ENCODE peak calls at places on chromosomes 1 and 21, in four cellular contexts. One of them, this sample, is unnamed. For H3K36me3, the result is how much of the 10 kb centered on the place peaks cover.

GRCh38 chr1:210301254-210301955 is 27.3 kb upstream of the HHAT start:
- DNase-seq in IMR-90: no peak
- DNase-seq in fibroblast of lung: no peak
- DNase-seq in heart left ventricle: no peak
- DNase-seq in this sample: no peak

GRCh38 chr21:29187939-29188338 is 57.5 kb downstream of the MAP3K7CL start:
- DNase-seq in IMR-90: peak
- DNase-seq in fibroblast of lung: peak
- DNase-seq in heart left ventricle: no peak
- DNase-seq in this sample: no peak

GRCh38 chr1:89697397-89697796 is 64.5 kb downstream of the LRRC8C start:
- DNase-seq in IMR-90: no peak
- DNase-seq in fibroblast of lung: no peak
- DNase-seq in heart left ventricle: no peak
- DNase-seq in this sample: no peak

GRCh38 chr1:23555225-23555801 is 4.0 kb downstream of the ID3 start:
- DNase-seq in IMR-90: peak
- DNase-seq in fibroblast of lung: peak
- DNase-seq in heart left ventricle: peak
- DNase-seq in this sample: no peak

GRCh38 chr1:14794136-14794768 is 195.8 kb downstream of the KAZN start:
- DNase-seq in IMR-90: no peak
- DNase-seq in fibroblast of lung: no peak
- DNase-seq in heart left ventricle: no peak
- DNase-seq in this sample: no peak

GRCh38 chr1:45894921-45895320 is 91.5 kb downstream of the MAST2 start:
- DNase-seq in IMR-90: no peak
- DNase-seq in fibroblast of lung: no peak
- DNase-seq in heart left ventricle: no peak
- DNase-seq in this sample: no peak

GRCh38 chr1:219732814-219733491 is 120.0 kb upstream of the ZC3H11B start:
- DNase-seq in IMR-90: no peak
- DNase-seq in fibroblast of lung: no peak
- DNase-seq in heart left ventricle: no peak
- DNase-seq in this sample: no peak

GRCh38 chr1:11789126-11790067 is 16.4 kb downstream of the MTHFR start:
- DNase-seq in IMR-90: no peak
- DNase-seq in fibroblast of lung: no peak
- DNase-seq in heart left ventricle: no peak
- DNase-seq in this sample: no peak

GRCh38 chr1:87869563-87869962 is 540.9 kb downstream of the LMO4 start:
- DNase-seq in IMR-90: peak
- DNase-seq in fibroblast of lung: peak
- DNase-seq in heart left ventricle: no peak
- DNase-seq in this sample: peak

GRCh38 chr1:167499106-167499505 is 19.2 kb downstream of the CD247 start:
- DNase-seq in IMR-90: no peak
- DNase-seq in fibroblast of lung: no peak
- DNase-seq in heart left ventricle: no peak
- DNase-seq in this sample: no peak

GRCh38 chr21:35749904-35750303 is 310.4 kb downstream of the SETD4 start:
- DNase-seq in IMR-90: no peak
- DNase-seq in fibroblast of lung: no peak
- DNase-seq in heart left ventricle: no peak
- DNase-seq in this sample: no peak

GRCh38 chr1:193321242-193321842 is 134.9 kb upstream of the B3GALT2 start:
- DNase-seq in IMR-90: no peak
- DNase-seq in fibroblast of lung: no peak
- DNase-seq in heart left ventricle: no peak
- DNase-seq in this sample: no peak

GRCh38 chr1:48674641-48675040 is 102.0 kb downstream of the BEND5 start:
- DNase-seq in IMR-90: peak
- DNase-seq in fibroblast of lung: peak
- DNase-seq in heart left ventricle: no peak
- DNase-seq in this sample: peak

GRCh38 chr1:204455831-204456145 is 38.8 kb downstream of the PIK3C2B start:
- DNase-seq in IMR-90: no peak
- DNase-seq in fibroblast of lung: no peak
- DNase-seq in heart left ventricle: no peak
- DNase-seq in this sample: no peak

GRCh38 chr1:53470155-53470554 is 11.0 kb downstream of the DMRTB1 start:
- DNase-seq in IMR-90: peak
- DNase-seq in fibroblast of lung: peak
- DNase-seq in heart left ventricle: peak
- DNase-seq in this sample: peak

GRCh38 chr1:30419831-30420230 is 303.6 kb downstream of the MATN1 start:
- DNase-seq in IMR-90: no peak
- DNase-seq in fibroblast of lung: no peak
- DNase-seq in heart left ventricle: no peak
- DNase-seq in this sample: no peak

GRCh38 chr1:234667891-234668576 is 58.1 kb upstream of the IRF2BP2 start:
- DNase-seq in IMR-90: no peak
- DNase-seq in fibroblast of lung: no peak
- DNase-seq in heart left ventricle: no peak
- DNase-seq in this sample: no peak

GRCh38 chr1:77825356-77825709 is 45.9 kb downstream of the MIGA1 start:
- DNase-seq in IMR-90: peak
- DNase-seq in fibroblast of lung: peak
- DNase-seq in heart left ventricle: no peak
- DNase-seq in this sample: peak

GRCh38 chr1:183318433-183318832 is 99.7 kb downstream of the NMNAT2 start:
- DNase-seq in IMR-90: peak
- DNase-seq in fibroblast of lung: peak
- DNase-seq in heart left ventricle: peak
- DNase-seq in this sample: peak

GRCh38 chr1:44030606-44031050 is 634 bp downstream of the SLC6A9 start:
- DNase-seq in IMR-90: peak
- DNase-seq in fibroblast of lung: peak
- DNase-seq in heart left ventricle: peak
- DNase-seq in this sample: no peak

GRCh38 chr1:27307851-27308598 is 13.9 kb upstream of the TMEM222 start:
- DNase-seq in IMR-90: no peak
- DNase-seq in fibroblast of lung: no peak
- DNase-seq in heart left ventricle: no peak
- DNase-seq in this sample: no peak

GRCh38 chr1:110150330-110151174 is at the start of gene SLC6A17:
- DNase-seq in IMR-90: peak
- DNase-seq in fibroblast of lung: peak
- DNase-seq in heart left ventricle: no peak
- DNase-seq in this sample: no peak

GRCh38 chr1:202802998-202803932 is 5.0 kb downstream of the KDM5B start:
- DNase-seq in IMR-90: peak
- DNase-seq in fibroblast of lung: peak
- DNase-seq in heart left ventricle: no peak
- DNase-seq in this sample: no peak

GRCh38 chr1:203327684-203328457 is 22.6 kb downstream of the BTG2 start:
- DNase-seq in IMR-90: peak
- DNase-seq in fibroblast of lung: peak
- DNase-seq in heart left ventricle: peak
- DNase-seq in this sample: no peak

GRCh38 chr1:41404308-41404755 is 43.1 kb downstream of the FOXO6 start:
- DNase-seq in IMR-90: no peak
- DNase-seq in fibroblast of lung: no peak
- DNase-seq in heart left ventricle: no peak
- DNase-seq in this sample: no peak

GRCh38 chr1:43651188-43651587 is 1.2 kb downstream of the KDM4A start:
- DNase-seq in IMR-90: no peak
- DNase-seq in fibroblast of lung: no peak
- DNase-seq in heart left ventricle: no peak
- DNase-seq in this sample: no peak

GRCh38 chr1:55288245-55288644 is 73.1 kb upstream of the USP24 start:
- DNase-seq in IMR-90: no peak
- DNase-seq in fibroblast of lung: no peak
- DNase-seq in heart left ventricle: peak
- DNase-seq in this sample: no peak

GRCh38 chr1:199064971-199065370 is 426.1 kb downstream of the PTPRC start:
- DNase-seq in IMR-90: no peak
- DNase-seq in fibroblast of lung: no peak
- DNase-seq in heart left ventricle: no peak
- DNase-seq in this sample: no peak

GRCh38 chr1:206581571-206581981 is 30.7 kb downstream of the EIF2D start:
- DNase-seq in IMR-90: no peak
- DNase-seq in fibroblast of lung: no peak
- DNase-seq in heart left ventricle: peak
- DNase-seq in this sample: no peak

GRCh38 chr1:43981135-43981491 is 2.1 kb downstream of the B4GALT2 start:
- DNase-seq in IMR-90: no peak
- DNase-seq in fibroblast of lung: no peak
- DNase-seq in heart left ventricle: no peak
- DNase-seq in this sample: no peak

GRCh38 chr21:35035581-35035980 is 13.5 kb downstream of the RUNX1 start:
- DNase-seq in IMR-90: no peak
- DNase-seq in fibroblast of lung: no peak
- DNase-seq in heart left ventricle: no peak
- DNase-seq in this sample: no peak

GRCh38 chr1:78231477-78231876 is 185.7 kb downstream of the GIPC2 start:
- DNase-seq in IMR-90: no peak
- DNase-seq in fibroblast of lung: no peak
- DNase-seq in heart left ventricle: no peak
- DNase-seq in this sample: no peak

GRCh38 chr21:15631342-15631741 is 98.4 kb upstream of the USP25 start:
- DNase-seq in IMR-90: peak
- DNase-seq in fibroblast of lung: peak
- DNase-seq in heart left ventricle: no peak
- DNase-seq in this sample: peak

GRCh38 chr1:232174306-232174705 is 455.6 kb downstream of the SIPA1L2 start:
- DNase-seq in IMR-90: no peak
- DNase-seq in fibroblast of lung: no peak
- DNase-seq in heart left ventricle: no peak
- DNase-seq in this sample: no peak

GRCh38 chr21:42525228-42525604 is 11.6 kb downstream of the SLC37A1 start:
- DNase-seq in IMR-90: peak
- DNase-seq in fibroblast of lung: peak
- DNase-seq in heart left ventricle: no peak
- DNase-seq in this sample: no peak

GRCh38 chr1:109482796-109483638 is 688 bp upstream of the ATXN7L2 start:
- DNase-seq in IMR-90: peak
- DNase-seq in fibroblast of lung: no peak
- DNase-seq in heart left ventricle: peak
- DNase-seq in this sample: no peak

GRCh38 chr1:173354937-173355280 is 122.2 kb upstream of the PRDX6 start:
- DNase-seq in IMR-90: no peak
- DNase-seq in fibroblast of lung: no peak
- DNase-seq in heart left ventricle: no peak
- DNase-seq in this sample: no peak
- H3K4me3 ChIP-seq in IMR-90: no peak
- H3K4me3 ChIP-seq in fibroblast of lung: no peak
- H3K4me3 ChIP-seq in heart left ventricle: no peak
- H3K4me3 ChIP-seq in this sample: no peak

GRCh38 chr1:66266756-66267155 is 267.2 kb upstream of the SGIP1 start:
- DNase-seq in IMR-90: no peak
- DNase-seq in fibroblast of lung: no peak
- DNase-seq in heart left ventricle: no peak
- DNase-seq in this sample: no peak
- H3K36me3 ChIP-seq in IMR-90: under half
- H3K36me3 ChIP-seq in fibroblast of lung: under half
- H3K36me3 ChIP-seq in heart left ventricle: under half
- H3K36me3 ChIP-seq in this sample: under half

GRCh38 chr1:168610111-168610510 is 33.7 kb downstream of the XCL1 start:
- DNase-seq in IMR-90: no peak
- DNase-seq in fibroblast of lung: no peak
- DNase-seq in heart left ventricle: no peak
- DNase-seq in this sample: no peak
- TF ChIP-seq CTCF in IMR-90: no peak
- TF ChIP-seq CTCF in fibroblast of lung: no peak
- TF ChIP-seq CTCF in heart left ventricle: no peak
- TF ChIP-seq CTCF in this sample: peak

GRCh38 chr21:32330784-32331311 is 32.2 kb downstream of the MRAP start:
- DNase-seq in IMR-90: no peak
- DNase-seq in fibroblast of lung: no peak
- DNase-seq in heart left ventricle: no peak
- DNase-seq in this sample: no peak

GRCh38 chr21:32333953-32334673 is 35.5 kb downstream of the MRAP start:
- DNase-seq in IMR-90: no peak
- DNase-seq in fibroblast of lung: no peak
- DNase-seq in heart left ventricle: no peak
- DNase-seq in this sample: no peak

GRCh38 chr21:32334980-32335471 is 36.4 kb downstream of the MRAP start:
- DNase-seq in IMR-90: no peak
- DNase-seq in fibroblast of lung: no peak
- DNase-seq in heart left ventricle: peak
- DNase-seq in this sample: no peak

GRCh38 chr21:32331444-32332305 is 33.0 kb downstream of the MRAP start:
- DNase-seq in IMR-90: no peak
- DNase-seq in fibroblast of lung: no peak
- DNase-seq in heart left ventricle: no peak
- DNase-seq in this sample: no peak

DNA sequence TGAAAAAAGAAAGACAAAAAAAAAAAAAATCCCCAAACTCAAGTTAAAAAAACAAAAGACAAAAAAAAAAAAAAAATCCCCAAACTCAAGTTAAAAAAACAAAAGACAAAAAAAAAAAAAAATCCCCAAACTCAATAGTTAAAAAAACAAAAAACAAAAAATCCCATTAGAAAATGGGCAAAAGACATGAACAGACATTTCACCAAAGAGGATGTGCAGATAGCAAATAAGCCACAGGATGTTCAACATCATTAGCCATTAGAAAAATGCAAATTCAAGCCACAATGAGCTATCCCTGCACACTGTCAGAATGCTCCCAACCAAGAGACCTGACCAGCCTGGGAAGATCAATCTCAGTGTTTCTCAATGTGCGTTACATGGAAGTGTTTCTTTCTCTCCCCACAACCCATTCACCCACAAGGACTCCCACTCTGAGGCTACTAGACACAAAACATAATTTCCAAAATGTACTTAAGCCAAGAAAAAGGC is 33.9 kb downstream of the MRAP start:
- DNase-seq in IMR-90: no peak
- DNase-seq in fibroblast of lung: no peak
- DNase-seq in heart left ventricle: no peak
- DNase-seq in this sample: no peak
- H3K4me3 ChIP-seq in IMR-90: no peak
- H3K4me3 ChIP-seq in fibroblast of lung: no peak
- H3K4me3 ChIP-seq in heart left ventricle: no peak
- H3K4me3 ChIP-seq in this sample: no peak

GRCh38 chr1:57752847-57753246 is 329.0 kb upstream of the DAB1 start:
- DNase-seq in IMR-90: no peak
- DNase-seq in fibroblast of lung: no peak
- DNase-seq in heart left ventricle: no peak
- DNase-seq in this sample: no peak

GRCh38 chr1:57748696-57749095 is 324.8 kb upstream of the DAB1 start:
- DNase-seq in IMR-90: no peak
- DNase-seq in fibroblast of lung: no peak
- DNase-seq in heart left ventricle: no peak
- DNase-seq in this sample: no peak

GRCh38 chr1:57747818-57748217 is 324.0 kb upstream of the DAB1 start:
- DNase-seq in IMR-90: no peak
- DNase-seq in fibroblast of lung: no peak
- DNase-seq in heart left ventricle: no peak
- DNase-seq in this sample: no peak
- H3K36me3 ChIP-seq in IMR-90: under half
- H3K36me3 ChIP-seq in fibroblast of lung: under half
- H3K36me3 ChIP-seq in heart left ventricle: under half
- H3K36me3 ChIP-seq in this sample: under half

GRCh38 chr1:115261511-115261910 is 76.5 kb downstream of the NGF start:
- DNase-seq in IMR-90: no peak
- DNase-seq in fibroblast of lung: no peak
- DNase-seq in heart left ventricle: no peak
- DNase-seq in this sample: no peak
- TF ChIP-seq CTCF in IMR-90: no peak
- TF ChIP-seq CTCF in fibroblast of lung: no peak
- TF ChIP-seq CTCF in heart left ventricle: no peak
- TF ChIP-seq CTCF in this sample: no peak